ENCODE peak calls at places on chromosomes 5 and 9, in six cellular contexts. J is A549; O is skeletal muscle cell; G is stimulated activated naive CD4-positive, alpha-beta T cell; B is stimulated activated CD8-positive, alpha-beta memory T cell treated with anti-CD3 and anti-CD28 coated beads, Interleukin-2, amount 100 ng/mL, for 48 hours; W is NCI-H1417 treated with DMSO at 0.1 percent for 48 hours. X is an unnamed sample.
A peak's percentile ranks its signal among the peaks of the same experiment; 100 is the strongest.

GRCh38 chr5:53431665-53432064 is 48.8 kb upstream of the FST start:
- DNase-seq in J (no peak), O (no peak), G (no peak), B (no peak), W (no peak), X (no peak)

GRCh38 chr5:139215176-139215975 is 17.2 kb upstream of the SIL1 start:
- DNase-seq in J (no peak), O (no peak), G (no peak), B (no peak), W (no peak), X (no peak)

GRCh38 chr9:14221558-14221957 is 92.4 kb downstream of the NFIB start:
- DNase-seq in J (peak; percentile 79), O (peak; percentile 54), G (no peak), B (no peak), W (no peak), X (no peak)

GRCh38 chr5:167773902-167774301 is 517.5 kb upstream of the WWC1 start:
- DNase-seq in J (no peak), O (no peak), G (no peak), B (no peak), W (no peak), X (no peak)

GRCh38 chr9:115733736-115734135 is 419.9 kb upstream of the PAPPA start:
- DNase-seq in J (no peak), O (peak; percentile 44), G (no peak), B (no peak), W (no peak), X (no peak)

GRCh38 chr5:6468104-6468503 is 19.4 kb downstream of the UBE2QL1 start:
- DNase-seq in J (no peak), O (no peak), G (no peak), B (no peak), W (no peak), X (no peak)

GRCh38 chr5:137631453-137631852 is 104.4 kb downstream of the KLHL3 start:
- DNase-seq in J (no peak), O (no peak), G (no peak), B (no peak), W (no peak), X (no peak)

GRCh38 chr9:20729545-20729944 is 45.5 kb downstream of the FOCAD start:
- DNase-seq in J (no peak), O (no peak), G (no peak), B (no peak), W (no peak), X (no peak)

GRCh38 chr5:66661149-66661548 is 65.0 kb downstream of the MAST4 start:
- DNase-seq in J (no peak), O (no peak), G (no peak), B (no peak), W (no peak), X (no peak)

GRCh38 chr9:133489253-133490190 is 10.6 kb upstream of the SLC2A6 start:
- DNase-seq in J (no peak), O (no peak), G (no peak), B (no peak), W (no peak), X (no peak)

GRCh38 chr9:2837915-2838314 is 6.0 kb downstream of the PUM3 start:
- DNase-seq in J (peak; percentile 11), O (no peak), G (no peak), B (no peak), W (no peak), X (no peak)

GRCh38 chr5:143448518-143448917 is 45.0 kb upstream of the NR3C1 start:
- DNase-seq in J (no peak), O (no peak), G (no peak), B (no peak), W (no peak), X (no peak)

X was measured in T-cell.